ENCODE peak calls at places on chromosomes 16 and 17, in six cellular contexts. One of them, this sample, is unnamed.

GRCh38 chr17:49848739-49849138 is 870 bp upstream of the TAC4 start:
- DNase-seq in endothelial cell of umbilical vein: no peak
- DNase-seq in aorta: no peak
- DNase-seq in suprapubic skin: no peak
- DNase-seq in transverse colon: no peak
- DNase-seq in CD8-positive, alpha-beta memory T cell: no peak
- DNase-seq in this sample: no peak

GRCh38 chr17:75518201-75518600 is 1.9 kb downstream of the TSEN54 start:
- DNase-seq in endothelial cell of umbilical vein: no peak
- DNase-seq in transverse colon: peak; percentile 31
- DNase-seq in CD8-positive, alpha-beta memory T cell: peak; percentile 26
- DNase-seq in suprapubic skin: no peak
- DNase-seq in aorta: no peak
- DNase-seq in this sample: no peak

GRCh38 chr17:34076743-34077631 is 178.1 kb upstream of the CCL2 start:
- DNase-seq in CD8-positive, alpha-beta memory T cell: no peak
- DNase-seq in endothelial cell of umbilical vein: no peak
- DNase-seq in suprapubic skin: no peak
- DNase-seq in aorta: no peak
- DNase-seq in transverse colon: no peak
- DNase-seq in this sample: no peak

GRCh38 chr16:66928702-66929388 is 3.5 kb upstream of the RRAD start:
- DNase-seq in CD8-positive, alpha-beta memory T cell: no peak
- DNase-seq in transverse colon: peak; percentile 49
- DNase-seq in endothelial cell of umbilical vein: no peak
- DNase-seq in aorta: no peak
- DNase-seq in suprapubic skin: no peak
- DNase-seq in this sample: no peak

GRCh38 chr17:76820523-76820922 is 47.7 kb upstream of the MGAT5B start:
- DNase-seq in CD8-positive, alpha-beta memory T cell: no peak
- DNase-seq in suprapubic skin: no peak
- DNase-seq in transverse colon: no peak
- DNase-seq in aorta: no peak
- DNase-seq in endothelial cell of umbilical vein: no peak
- DNase-seq in this sample: no peak

GRCh38 chr17:3732171-3732570 is 8.5 kb downstream of the HASPIN start:
- DNase-seq in transverse colon: peak; percentile 49
- DNase-seq in endothelial cell of umbilical vein: no peak
- DNase-seq in aorta: no peak
- DNase-seq in suprapubic skin: no peak
- DNase-seq in CD8-positive, alpha-beta memory T cell: no peak
- DNase-seq in this sample: no peak

GRCh38 chr16:56468800-56469199 is 17.4 kb downstream of the OGFOD1 start:
- DNase-seq in endothelial cell of umbilical vein: no peak
- DNase-seq in aorta: no peak
- DNase-seq in transverse colon: no peak
- DNase-seq in suprapubic skin: no peak
- DNase-seq in CD8-positive, alpha-beta memory T cell: no peak
- DNase-seq in this sample: no peak

GRCh38 chr16:65343556-65343955 is 221.7 kb upstream of the CDH11 start:
- DNase-seq in suprapubic skin: no peak
- DNase-seq in aorta: no peak
- DNase-seq in endothelial cell of umbilical vein: no peak
- DNase-seq in transverse colon: no peak
- DNase-seq in CD8-positive, alpha-beta memory T cell: no peak
- DNase-seq in this sample: no peak

GRCh38 chr16:50282010-50282538 is 15.7 kb downstream of the ADCY7 start:
- DNase-seq in endothelial cell of umbilical vein: no peak
- DNase-seq in transverse colon: peak; percentile 84
- DNase-seq in suprapubic skin: no peak
- DNase-seq in CD8-positive, alpha-beta memory T cell: peak; percentile 53
- DNase-seq in aorta: peak; percentile 93
- DNase-seq in this sample: peak; percentile 46

GRCh38 chr16:87982491-87983415 is 31.5 kb downstream of the BANP start:
- DNase-seq in CD8-positive, alpha-beta memory T cell: no peak
- DNase-seq in aorta: no peak
- DNase-seq in suprapubic skin: no peak
- DNase-seq in transverse colon: no peak
- DNase-seq in endothelial cell of umbilical vein: no peak
- DNase-seq in this sample: no peak

DNA sequence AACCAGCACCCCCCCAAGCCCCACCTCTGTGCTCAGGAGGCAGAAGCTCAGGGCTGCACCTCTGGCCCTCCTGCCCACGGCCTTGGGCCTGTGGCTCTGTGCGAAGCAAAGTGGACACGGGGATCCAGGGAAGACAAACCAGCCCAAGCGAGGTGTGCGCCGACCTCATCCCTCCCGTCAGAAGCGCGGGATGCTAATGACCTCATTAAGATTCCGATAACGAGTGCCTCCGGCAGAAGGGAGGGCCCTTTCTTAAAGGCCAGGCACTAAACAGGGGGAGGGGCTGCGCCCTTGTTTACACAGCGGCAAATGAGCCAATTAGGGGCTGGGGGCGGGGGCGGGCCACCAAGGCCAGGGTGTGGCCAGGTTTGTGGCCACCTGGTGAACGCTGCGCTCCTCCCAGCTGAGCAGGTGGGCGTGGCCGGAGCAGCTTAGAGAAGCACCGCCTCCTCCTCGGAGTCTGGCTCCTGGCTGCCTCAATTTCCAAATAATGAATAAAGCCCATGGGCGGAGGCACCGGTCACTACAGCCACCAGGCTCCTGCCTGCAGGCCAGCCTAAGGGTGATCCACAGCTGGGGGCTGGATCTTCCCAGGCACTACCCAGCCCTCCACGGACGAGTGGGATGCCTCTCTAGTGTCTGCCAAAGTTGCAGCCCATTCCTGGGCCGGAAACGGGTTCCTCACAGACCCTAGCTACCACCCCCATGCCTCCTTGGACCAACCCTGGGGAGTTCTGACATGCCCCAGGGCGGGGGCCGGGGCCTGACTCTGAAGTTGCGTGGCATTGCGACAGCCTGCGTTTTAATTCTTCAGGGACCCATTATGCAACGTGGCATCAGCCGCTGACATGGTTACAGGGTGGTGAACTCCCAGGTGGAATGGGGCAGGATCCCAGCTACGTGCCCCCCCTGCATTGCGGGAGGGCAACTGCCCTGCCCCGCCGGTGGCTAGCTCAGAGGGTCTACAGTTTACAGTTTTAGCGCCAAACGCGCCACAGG is 3.0 kb downstream of the CBX4 start:
- DNase-seq in endothelial cell of umbilical vein: no peak
- DNase-seq in CD8-positive, alpha-beta memory T cell: no peak
- DNase-seq in aorta: no peak
- DNase-seq in suprapubic skin: no peak
- DNase-seq in transverse colon: peak; percentile 87
- DNase-seq in this sample: no peak
- H3K4me3 ChIP-seq in endothelial cell of umbilical vein: no peak overlapping the region
- H3K4me3 ChIP-seq in CD8-positive, alpha-beta memory T cell: peak overlapping the region; percentile 85
- H3K4me3 ChIP-seq in aorta: no peak overlapping the region
- H3K4me3 ChIP-seq in suprapubic skin: peak overlapping the region; percentile 87
- H3K4me3 ChIP-seq in transverse colon: no peak overlapping the region
- H3K4me3 ChIP-seq in this sample: peak overlapping the region; percentile 87

DNA sequence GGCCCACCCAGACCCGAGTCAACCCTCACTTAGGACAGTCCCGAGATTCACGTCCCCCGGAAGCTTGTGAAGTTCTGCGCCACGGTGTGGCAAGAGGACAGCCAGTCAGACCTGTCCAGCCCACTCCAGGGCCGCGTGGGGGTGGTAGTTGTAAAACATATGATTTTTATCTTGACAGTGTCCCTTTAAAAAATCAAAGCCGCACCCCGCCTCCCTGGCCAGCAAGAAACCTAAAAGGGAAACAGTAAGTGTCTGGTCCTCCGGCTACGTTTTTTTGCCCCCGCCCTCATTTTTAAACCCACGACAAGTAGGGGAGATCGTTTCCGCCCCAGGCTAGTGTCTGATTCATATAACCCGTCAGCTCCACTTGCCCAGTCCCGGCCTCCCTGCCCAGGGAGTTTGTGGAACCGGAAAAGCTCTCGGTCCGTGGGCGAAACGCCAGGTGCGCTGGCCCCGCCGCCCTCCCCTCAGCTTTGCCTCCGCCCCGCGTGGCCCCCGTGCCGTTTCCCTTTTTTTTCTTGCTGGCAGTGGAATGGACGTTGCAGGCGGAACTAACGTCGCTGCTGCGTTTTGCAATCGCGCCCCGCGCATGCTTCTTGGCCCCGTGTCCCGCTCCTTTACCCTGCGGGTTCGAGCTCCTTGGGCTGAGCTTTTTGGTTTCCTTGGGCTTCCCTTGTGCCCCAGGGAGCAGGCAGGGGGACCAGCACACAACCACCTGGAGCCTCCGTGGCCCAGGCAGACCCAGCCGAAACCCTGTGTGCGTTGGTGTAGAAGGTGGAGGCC is 13.3 kb upstream of the NUDT16L1 start:
- DNase-seq in CD8-positive, alpha-beta memory T cell: no peak
- DNase-seq in suprapubic skin: peak; percentile 90
- DNase-seq in endothelial cell of umbilical vein: no peak
- DNase-seq in transverse colon: peak; percentile 73
- DNase-seq in aorta: peak; percentile 90
- DNase-seq in this sample: no peak
- H3K36me3 ChIP-seq in CD8-positive, alpha-beta memory T cell: peaks cover 7% of the 10 kb centered on the region
- H3K36me3 ChIP-seq in suprapubic skin: peaks cover 62% of the 10 kb centered on the region
- H3K36me3 ChIP-seq in endothelial cell of umbilical vein: peaks cover 4% of the 10 kb centered on the region
- H3K36me3 ChIP-seq in transverse colon: peaks cover 20% of the 10 kb centered on the region
- H3K36me3 ChIP-seq in aorta: peaks cover 4% of the 10 kb centered on the region
- H3K36me3 ChIP-seq in this sample: peaks cover 97% of the 10 kb centered on the region

DNA sequence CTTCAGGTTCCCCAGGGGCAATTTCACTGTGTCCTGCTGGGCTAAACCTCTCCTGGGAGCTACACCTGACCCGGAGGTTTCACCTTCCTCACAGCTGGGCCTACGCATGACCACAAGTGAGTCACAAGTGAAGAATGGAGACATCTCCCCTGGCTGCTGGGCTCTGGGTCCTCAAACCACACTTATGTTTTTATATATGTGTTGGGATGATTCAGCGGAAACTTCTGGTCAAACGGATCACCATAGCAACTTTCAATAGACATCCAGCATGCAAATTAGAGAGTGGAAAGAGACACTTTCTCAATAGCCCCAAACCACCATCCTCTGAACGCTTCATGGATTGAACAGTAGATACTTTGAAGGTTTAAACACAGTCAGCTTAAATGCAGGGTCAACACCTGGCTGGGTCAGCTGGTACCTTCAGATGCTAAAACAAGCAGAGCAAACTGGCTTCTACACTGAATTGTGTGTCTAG is 28.0 kb upstream of the MAF start:
- DNase-seq in aorta: no peak
- DNase-seq in endothelial cell of umbilical vein: no peak
- DNase-seq in suprapubic skin: no peak
- DNase-seq in CD8-positive, alpha-beta memory T cell: no peak
- DNase-seq in transverse colon: no peak
- DNase-seq in this sample: no peak
- H3K4me1 ChIP-seq in aorta: no peaks in the 10 kb centered on the region
- H3K4me1 ChIP-seq in endothelial cell of umbilical vein: no peaks in the 10 kb centered on the region
- H3K4me1 ChIP-seq in suprapubic skin: peaks cover 18% of the 10 kb centered on the region
- H3K4me1 ChIP-seq in CD8-positive, alpha-beta memory T cell: peaks cover 5% of the 10 kb centered on the region
- H3K4me1 ChIP-seq in transverse colon: no peaks in the 10 kb centered on the region
- H3K4me1 ChIP-seq in this sample: no peaks in the 10 kb centered on the region

GRCh38 chr16:69351309-69352027 is at the start of gene TMED6:
- DNase-seq in suprapubic skin: no peak
- DNase-seq in transverse colon: peak; percentile 77
- DNase-seq in CD8-positive, alpha-beta memory T cell: no peak
- DNase-seq in aorta: no peak
- DNase-seq in endothelial cell of umbilical vein: no peak
- DNase-seq in this sample: no peak
- H3K4me3 ChIP-seq in suprapubic skin: no peak within 1 kb of the TSS
- H3K4me3 ChIP-seq in transverse colon: no peak within 1 kb of the TSS
- H3K4me3 ChIP-seq in CD8-positive, alpha-beta memory T cell: no peak within 1 kb of the TSS
- H3K4me3 ChIP-seq in aorta: no peak within 1 kb of the TSS
- H3K4me3 ChIP-seq in endothelial cell of umbilical vein: no peak within 1 kb of the TSS
- H3K4me3 ChIP-seq in this sample: no peak within 1 kb of the TSS

GRCh38 chr16:2771496-2772402 is 5.3 kb downstream of the ELOB start:
- DNase-seq in CD8-positive, alpha-beta memory T cell: no peak
- DNase-seq in transverse colon: no peak
- DNase-seq in aorta: peak; percentile 34
- DNase-seq in endothelial cell of umbilical vein: no peak
- DNase-seq in suprapubic skin: no peak
- DNase-seq in this sample: no peak

GRCh38 chr16:2769675-2770056 is 7.4 kb downstream of the ELOB start:
- DNase-seq in CD8-positive, alpha-beta memory T cell: no peak
- DNase-seq in endothelial cell of umbilical vein: no peak
- DNase-seq in transverse colon: peak; percentile 89
- DNase-seq in aorta: peak; percentile 42
- DNase-seq in suprapubic skin: peak; percentile 88
- DNase-seq in this sample: no peak

GRCh38 chr16:2769100-2769529 is 8.0 kb downstream of the ELOB start:
- DNase-seq in transverse colon: no peak
- DNase-seq in suprapubic skin: no peak
- DNase-seq in CD8-positive, alpha-beta memory T cell: no peak
- DNase-seq in aorta: peak; percentile 46
- DNase-seq in endothelial cell of umbilical vein: no peak
- DNase-seq in this sample: no peak

GRCh38 chr16:2770781-2771111 is 6.3 kb downstream of the ELOB start:
- DNase-seq in endothelial cell of umbilical vein: no peak
- DNase-seq in CD8-positive, alpha-beta memory T cell: no peak
- DNase-seq in suprapubic skin: no peak
- DNase-seq in aorta: no peak
- DNase-seq in transverse colon: no peak
- DNase-seq in this sample: no peak

GRCh38 chr16:2770057-2770780 is 6.9 kb downstream of the ELOB start:
- DNase-seq in CD8-positive, alpha-beta memory T cell: no peak
- DNase-seq in transverse colon: no peak
- DNase-seq in aorta: peak; percentile 39
- DNase-seq in suprapubic skin: no peak
- DNase-seq in endothelial cell of umbilical vein: no peak
- DNase-seq in this sample: no peak
- H3K36me3 ChIP-seq in CD8-positive, alpha-beta memory T cell: peaks cover 86% of the 10 kb centered on the region
- H3K36me3 ChIP-seq in transverse colon: peaks cover 67% of the 10 kb centered on the region
- H3K36me3 ChIP-seq in aorta: peaks cover 29% of the 10 kb centered on the region
- H3K36me3 ChIP-seq in suprapubic skin: peaks cover 87% of the 10 kb centered on the region
- H3K36me3 ChIP-seq in endothelial cell of umbilical vein: peaks cover 34% of the 10 kb centered on the region
- H3K36me3 ChIP-seq in this sample: peaks cover 69% of the 10 kb centered on the region

DNA sequence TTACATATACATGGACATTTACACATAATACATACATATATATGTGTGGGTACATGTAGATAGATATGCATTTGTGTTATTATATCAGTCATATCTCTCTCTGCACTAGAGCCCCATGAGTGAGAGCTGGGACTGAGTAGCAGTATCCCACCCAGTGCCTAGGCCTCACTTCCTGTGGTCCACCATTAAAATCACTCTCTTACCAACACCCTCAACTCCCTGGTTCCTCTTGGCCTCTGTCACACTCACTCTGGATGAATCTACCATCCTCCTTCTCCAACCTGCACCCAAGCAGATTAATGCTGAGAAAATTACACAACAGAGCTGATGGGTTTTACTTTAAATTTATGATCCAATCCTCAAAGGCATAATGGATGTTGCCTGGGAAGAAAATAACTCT is 4.9 kb upstream of the LYRM9 start:
- DNase-seq in aorta: no peak
- DNase-seq in suprapubic skin: no peak
- DNase-seq in CD8-positive, alpha-beta memory T cell: no peak
- DNase-seq in transverse colon: no peak
- DNase-seq in endothelial cell of umbilical vein: no peak
- DNase-seq in this sample: no peak
- H3K4me1 ChIP-seq in aorta: no peaks in the 10 kb centered on the region
- H3K4me1 ChIP-seq in suprapubic skin: peaks cover 5% of the 10 kb centered on the region
- H3K4me1 ChIP-seq in CD8-positive, alpha-beta memory T cell: no peaks in the 10 kb centered on the region
- H3K4me1 ChIP-seq in transverse colon: no peaks in the 10 kb centered on the region
- H3K4me1 ChIP-seq in endothelial cell of umbilical vein: peaks cover 6% of the 10 kb centered on the region
- H3K4me1 ChIP-seq in this sample: no peaks in the 10 kb centered on the region

GRCh38 chr17:2250140-2251095 is 53.2 kb downstream of the SMG6 start:
- DNase-seq in CD8-positive, alpha-beta memory T cell: no peak
- DNase-seq in suprapubic skin: peak; percentile 49
- DNase-seq in endothelial cell of umbilical vein: no peak
- DNase-seq in aorta: no peak
- DNase-seq in transverse colon: no peak
- DNase-seq in this sample: no peak
- H3K4me3 ChIP-seq in CD8-positive, alpha-beta memory T cell: no peak overlapping the region
- H3K4me3 ChIP-seq in suprapubic skin: no peak overlapping the region
- H3K4me3 ChIP-seq in endothelial cell of umbilical vein: no peak overlapping the region
- H3K4me3 ChIP-seq in aorta: no peak overlapping the region
- H3K4me3 ChIP-seq in transverse colon: no peak overlapping the region
- H3K4me3 ChIP-seq in this sample: no peak overlapping the region

This sample was measured in esophagus squamous epithelium.